ENCODE peak calls at places on chromosomes 2 and 18, in six cellular contexts. A, Z, G, C, V and D are unnamed samples.

GRCh38 chr2:112887904-112888303 is 23.1 kb upstream of the IL37 start:
- DNase-seq in A (no peak), Z (no peak), G (no peak), C (no peak), V (no peak), D (no peak)

GRCh38 chr2:152573168-152573567 is 144.1 kb downstream of the PRPF40A start:
- DNase-seq in A (no peak), Z (peak; percentile 62), G (no peak), C (peak; percentile 22), V (peak; percentile 72), D (peak; percentile 62)

GRCh38 chr2:239830066-239830717 is 194.9 kb downstream of the NDUFA10 start:
- DNase-seq in A (no peak), Z (no peak), G (peak; percentile 28), C (no peak), V (no peak), D (no peak)

GRCh38 chr18:44410740-44411139 is 269.9 kb upstream of the SETBP1 start:
- DNase-seq in A (no peak), Z (no peak), G (no peak), C (no peak), V (no peak), D (no peak)

GRCh38 chr2:161919873-161920272 is 154.1 kb downstream of the DPP4 start:
- DNase-seq in A (no peak), Z (no peak), G (no peak), C (no peak), V (no peak), D (no peak)

GRCh38 chr18:524496-524895 is 24.0 kb upstream of the COLEC12 start:
- DNase-seq in A (no peak), Z (peak; percentile 34), G (no peak), C (no peak), V (peak; percentile 72), D (no peak)

GRCh38 chr2:34234823-34235222 is 635.7 kb upstream of the FAM98A start:
- DNase-seq in A (no peak), Z (no peak), G (no peak), C (no peak), V (no peak), D (no peak)

GRCh38 chr18:35430721-35431441 is 53.7 kb upstream of the ZNF396 start:
- DNase-seq in A (no peak), Z (no peak), G (no peak), C (no peak), V (no peak), D (no peak)

GRCh38 chr2:161354106-161354505 is 45.9 kb downstream of the PSMD14 start:
- DNase-seq in A (no peak), Z (no peak), G (no peak), C (no peak), V (no peak), D (no peak)

GRCh38 chr2:217797661-217798069 is 205.1 kb downstream of the TNS1 start:
- DNase-seq in A (no peak), Z (no peak), G (peak; percentile 57), C (no peak), V (no peak), D (no peak)

GRCh38 chr2:58271826-58272225 is 30.7 kb upstream of the FANCL start:
- DNase-seq in A (no peak), Z (no peak), G (no peak), C (peak; percentile 21), V (no peak), D (no peak)

GRCh38 chr2:180990794-180991193 is 10.4 kb downstream of the UBE2E3 start:
- DNase-seq in A (no peak), Z (no peak), G (no peak), C (no peak), V (no peak), D (no peak)

GRCh38 chr2:173001664-173002604 is 73.7 kb upstream of the MAP3K20 start:
- DNase-seq in A (no peak), Z (no peak), G (no peak), C (no peak), V (no peak), D (no peak)

GRCh38 chr2:238449909-238450417 is 23.2 kb downstream of the ASB1 start:
- DNase-seq in A (no peak), Z (no peak), G (peak; percentile 65), C (peak; percentile 15), V (peak; percentile 74), D (no peak)

GRCh38 chr18:76752400-76752799 is 70.0 kb upstream of the ZNF236 start:
- DNase-seq in A (no peak), Z (no peak), G (no peak), C (no peak), V (no peak), D (no peak)